ENCODE peak calls at places on chromosomes 6 and 20, in eight cellular contexts. B, J, Z, O, Q, M, P and R are unnamed samples.

GRCh38 chr6:31814677-31815024 is 432 bp downstream of the HSPA1L start:
- DNase-seq in B (peak), J (peak), Z (no peak), O (peak), Q (peak), M (peak), P (peak), R (peak)

GRCh38 chr6:157845493-157846259 is 22.6 kb downstream of the SNX9 start:
- DNase-seq in B (no peak), J (no peak), Z (no peak), O (no peak), Q (no peak), M (no peak), P (no peak), R (no peak)

GRCh38 chr20:45592574-45593189 is 13.6 kb upstream of the WFDC8 start:
- DNase-seq in B (no peak), J (no peak), Z (peak), O (peak), Q (no peak), M (peak), P (peak), R (no peak)

GRCh38 chr6:97059473-97059872 is 134.9 kb downstream of the KLHL32 start:
- DNase-seq in B (no peak), J (no peak), Z (peak), O (no peak), Q (no peak), M (peak), P (peak), R (no peak)

GRCh38 chr20:48983423-48984400 is 62.2 kb downstream of the ARFGEF2 start:
- DNase-seq in B (no peak), J (peak), Z (no peak), O (peak), Q (peak), M (peak), P (peak), R (no peak)

GRCh38 chr20:51458751-51459439 is 83.6 kb downstream of the NFATC2 start:
- DNase-seq in B (no peak), J (no peak), Z (no peak), O (no peak), Q (no peak), M (no peak), P (no peak), R (no peak)

GRCh38 chr20:2224246-2224645 is 71.6 kb upstream of the TGM3 start:
- DNase-seq in B (no peak), J (no peak), Z (no peak), O (no peak), Q (no peak), M (no peak), P (no peak), R (no peak)

GRCh38 chr6:151289399-151290007 is 49.7 kb downstream of the AKAP12 start:
- DNase-seq in B (no peak), J (no peak), Z (peak), O (no peak), Q (no peak), M (no peak), P (no peak), R (no peak)

GRCh38 chr6:10564975-10565374 is 43.8 kb downstream of the GCNT2 start:
- DNase-seq in B (no peak), J (no peak), Z (no peak), O (no peak), Q (no peak), M (no peak), P (no peak), R (no peak)

GRCh38 chr6:113011803-113012202 is 664.7 kb downstream of the RFPL4B start:
- DNase-seq in B (no peak), J (no peak), Z (no peak), O (no peak), Q (no peak), M (no peak), P (no peak), R (no peak)

GRCh38 chr6:70415247-70415646 is 1.9 kb downstream of the FAM135A start:
- DNase-seq in B (no peak), J (no peak), Z (peak), O (no peak), Q (no peak), M (no peak), P (no peak), R (no peak)

GRCh38 chr6:28580484-28580883 is 54.8 kb downstream of the GPX5 start:
- DNase-seq in B (no peak), J (no peak), Z (peak), O (no peak), Q (no peak), M (no peak), P (peak), R (no peak)
- TF ChIP-seq CTCF in B (no peak), J (no peak), Z (peak), O (no peak), Q (no peak), M (no peak), P (peak), R (no peak)

GRCh38 chr6:39731565-39731964 is 6.4 kb upstream of the KIF6 start:
- DNase-seq in B (no peak), J (no peak), Z (no peak), O (no peak), Q (no peak), M (no peak), P (no peak), R (no peak)
- TF ChIP-seq CTCF in B (no peak), J (no peak), Z (no peak), O (no peak), Q (no peak), M (peak), P (no peak), R (no peak)

DNA sequence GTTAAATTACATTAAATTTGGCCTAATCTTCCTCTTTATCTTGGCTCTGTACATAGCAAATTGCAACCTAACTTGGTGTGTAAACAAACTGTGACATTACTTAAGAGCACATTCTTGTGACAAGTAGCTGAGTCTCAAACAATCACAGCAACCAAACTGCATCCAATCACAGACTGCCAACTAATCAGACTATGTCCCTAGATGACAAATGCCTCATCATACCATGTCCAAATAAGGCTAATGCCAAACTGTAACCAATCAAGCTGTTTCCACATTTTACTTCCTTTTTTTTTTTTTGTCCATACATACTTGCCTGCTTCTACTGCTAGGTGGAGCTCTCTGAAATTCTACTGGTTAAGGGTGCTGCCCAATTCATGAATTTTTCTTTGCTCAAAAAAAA is 209.0 kb downstream of the BMP2 start:
- DNase-seq in B (no peak), J (no peak), Z (peak), O (no peak), Q (no peak), M (no peak), P (peak), R (no peak)
- TF ChIP-seq CTCF in B (no peak), J (no peak), Z (peak), O (no peak), Q (no peak), M (no peak), P (no peak), R (no peak)

DNA sequence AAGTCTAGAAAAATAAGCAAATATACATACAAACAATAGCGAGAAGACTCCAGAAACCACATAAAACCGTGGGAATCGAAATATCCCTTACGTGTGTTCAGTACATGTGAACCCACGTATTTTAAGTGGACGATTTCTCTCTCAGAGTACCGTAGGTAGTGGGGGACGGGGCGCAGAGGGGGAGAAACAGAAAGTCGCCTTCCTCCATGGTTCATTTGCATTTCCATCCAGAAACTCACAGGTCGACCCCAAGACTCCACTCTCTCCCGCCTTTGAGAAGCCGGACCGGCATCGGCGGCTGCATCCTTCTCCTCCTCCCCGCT is 538 bp upstream of the ENPP1 start:
- DNase-seq in B (no peak), J (no peak), Z (peak), O (no peak), Q (no peak), M (no peak), P (no peak), R (no peak)
- TF ChIP-seq CTCF in B (no peak), J (no peak), Z (no peak), O (no peak), Q (no peak), M (no peak), P (no peak), R (no peak)

DNA sequence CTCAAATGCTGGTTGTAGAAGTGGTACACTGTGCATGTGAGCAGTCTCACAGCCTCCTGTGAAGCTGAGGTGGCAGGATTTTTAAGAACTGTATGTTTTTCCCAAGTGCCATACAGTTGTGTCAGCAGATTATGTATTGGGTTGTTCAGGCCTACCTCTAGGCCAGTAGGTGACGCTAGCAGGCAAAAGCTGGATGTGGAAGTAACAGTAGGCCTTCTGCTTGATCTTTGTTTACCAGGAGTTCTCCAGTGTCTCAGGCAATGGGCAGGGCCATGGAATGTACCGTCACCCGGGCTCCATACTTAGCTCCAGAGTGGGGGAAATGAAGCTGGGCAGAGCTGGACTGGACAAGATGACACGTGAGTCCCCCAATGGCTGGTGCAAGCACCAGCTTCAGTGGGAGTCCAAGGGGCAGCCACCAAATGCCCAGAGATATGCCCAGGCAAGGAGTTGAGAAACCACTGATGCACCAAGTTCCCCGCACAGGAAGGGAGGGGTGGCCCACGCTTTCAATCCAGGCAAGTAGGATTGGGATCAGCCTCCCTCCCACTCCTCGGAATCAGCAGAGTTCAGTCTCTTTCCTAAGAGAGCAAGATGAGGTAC is 289.7 kb downstream of the HTR1B start:
- DNase-seq in B (no peak), J (no peak), Z (no peak), O (no peak), Q (no peak), M (no peak), P (peak), R (no peak)
- TF ChIP-seq CTCF in B (no peak), J (no peak), Z (no peak), O (no peak), Q (no peak), M (peak), P (no peak), R (no peak)

DNA sequence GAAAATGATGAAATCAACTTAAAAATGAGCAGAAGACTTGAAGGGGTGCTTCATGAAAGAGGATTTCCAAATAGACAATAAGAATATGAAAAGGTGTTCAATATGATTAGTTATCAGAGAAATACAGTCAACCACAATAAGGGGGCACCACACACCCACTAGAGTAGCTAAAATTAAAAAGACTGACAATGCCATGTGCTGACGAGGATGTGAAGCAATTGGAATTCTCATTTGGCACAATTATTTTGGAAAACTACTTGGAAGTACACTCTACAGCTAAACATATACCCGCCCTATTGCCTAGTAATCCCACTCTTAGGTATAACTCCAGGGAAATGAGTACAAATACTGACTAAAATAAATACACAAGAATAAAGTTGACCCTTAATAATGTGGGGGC is 45.0 kb downstream of the MOCS1 start:
- DNase-seq in B (no peak), J (no peak), Z (no peak), O (no peak), Q (no peak), M (no peak), P (no peak), R (no peak)
- TF ChIP-seq CTCF in B (no peak), J (no peak), Z (no peak), O (no peak), Q (no peak), M (no peak), P (no peak), R (no peak)

DNA sequence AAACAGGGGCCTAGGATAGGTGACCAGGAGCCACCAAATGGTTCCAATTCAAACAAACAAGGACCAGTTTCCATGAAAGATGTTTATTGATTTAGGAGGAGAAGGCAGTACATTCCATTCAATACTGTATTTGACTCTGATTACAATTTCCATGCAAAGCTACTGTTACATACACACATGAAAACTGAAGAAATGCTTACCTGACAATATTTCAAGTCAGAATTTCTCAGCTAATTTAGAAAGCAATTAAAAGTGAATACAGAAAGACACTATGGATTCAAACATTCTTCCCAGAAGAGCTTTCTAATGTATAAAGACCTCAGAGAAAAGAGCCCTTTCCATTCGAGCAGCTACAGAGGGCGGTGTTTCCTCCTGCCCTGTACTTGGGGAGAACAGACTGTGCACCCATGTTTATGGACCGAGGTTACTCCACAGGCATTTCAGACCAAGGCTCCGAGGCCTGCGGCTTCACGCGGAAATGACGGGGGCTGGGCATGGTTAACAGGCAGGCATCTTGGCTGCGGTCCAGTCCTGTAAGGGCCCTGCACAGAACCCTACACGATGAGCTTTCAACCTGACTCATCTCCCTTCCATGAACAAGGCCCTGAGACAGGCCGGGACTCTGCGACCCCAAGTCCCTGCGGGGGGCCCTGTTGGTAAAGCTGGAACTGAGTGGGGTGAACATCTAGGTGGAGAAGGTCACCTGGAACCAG is 25.7 kb upstream of the TCFL5 start:
- DNase-seq in B (no peak), J (peak), Z (no peak), O (peak), Q (peak), M (peak), P (peak), R (no peak)
- TF ChIP-seq CTCF in B (no peak), J (no peak), Z (no peak), O (no peak), Q (no peak), M (peak), P (no peak), R (no peak)